ENCODE peak calls at places on chromosomes 7 and 10, in seven cellular contexts. W is mucosa of descending colon, X is suprapubic skin, Q is ovary, O is hepatocyte, Z is heart left ventricle, K is cardiac muscle cell. S is an unnamed sample. For H3K4me1, the result is how much of the 10 kb centered on the place peaks cover.

GRCh38 chr7:41584746-41585145 is 118.1 kb downstream of the INHBA start:
- DNase-seq in W (no peak), X (no peak), Q (no peak), O (no peak), Z (no peak), K (peak), S (no peak)

GRCh38 chr7:38951213-38951612 is 26.5 kb upstream of the POU6F2 start:
- DNase-seq in W (no peak), X (no peak), Q (no peak), O (no peak), Z (no peak), K (no peak), S (no peak)

GRCh38 chr10:91908358-91909177 is 718 bp downstream of the FGFBP3 start:
- DNase-seq in W (peak), X (peak), Q (peak), O (peak), Z (peak), K (peak), S (peak)

GRCh38 chr10:60905580-60905979 is 38.4 kb downstream of the RHOBTB1 start:
- DNase-seq in W (no peak), X (no peak), Q (no peak), O (no peak), Z (peak), K (peak), S (peak)

GRCh38 chr7:80740778-80741545 is 102.5 kb downstream of the CD36 start:
- DNase-seq in W (no peak), X (no peak), Q (no peak), O (no peak), Z (no peak), K (peak), S (no peak)

GRCh38 chr7:27850531-27850930 is 110.6 kb downstream of the TAX1BP1 start:
- DNase-seq in W (no peak), X (no peak), Q (no peak), O (no peak), Z (no peak), K (no peak), S (no peak)

GRCh38 chr10:91551856-91552255 is 81.0 kb downstream of the PPP1R3C start:
- DNase-seq in W (peak), X (no peak), Q (peak), O (peak), Z (peak), K (peak), S (peak)

GRCh38 chr7:96440328-96440727 is 118.4 kb upstream of the SLC25A13 start:
- DNase-seq in W (no peak), X (no peak), Q (no peak), O (no peak), Z (no peak), K (no peak), S (no peak)

GRCh38 chr7:79386688-79387422 is 66.6 kb downstream of the MAGI2 start:
- DNase-seq in W (no peak), X (no peak), Q (no peak), O (no peak), Z (no peak), K (peak), S (no peak)

GRCh38 chr10:49325131-49325915 is 26.4 kb downstream of the C10orf71 start:
- DNase-seq in W (no peak), X (no peak), Q (no peak), O (no peak), Z (no peak), K (no peak), S (no peak)

GRCh38 chr10:95517536-95518454 is 43.4 kb downstream of the SORBS1 start:
- DNase-seq in W (peak), X (no peak), Q (no peak), O (peak), Z (no peak), K (peak), S (no peak)

GRCh38 chr10:88995156-88995876 is 4.7 kb downstream of the FAS start:
- DNase-seq in W (no peak), X (no peak), Q (no peak), O (no peak), Z (no peak), K (no peak), S (no peak)

GRCh38 chr7:4836206-4836661 is 25.6 kb downstream of the PAPOLB start:
- DNase-seq in W (no peak), X (no peak), Q (no peak), O (no peak), Z (no peak), K (no peak), S (no peak)

GRCh38 chr10:24858244-24858907 is 94.0 kb downstream of the PRTFDC1 start:
- DNase-seq in W (no peak), X (no peak), Q (no peak), O (no peak), Z (peak), K (peak), S (no peak)

GRCh38 chr10:132828681-132829080 is 42.7 kb upstream of the NKX6-2 start:
- DNase-seq in W (no peak), X (no peak), Q (no peak), O (no peak), Z (no peak), K (no peak), S (no peak)

GRCh38 chr10:101066890-101067355 is 5.1 kb downstream of the KAZALD1 start:
- DNase-seq in W (no peak), X (no peak), Q (peak), O (peak), Z (peak), K (no peak), S (no peak)

GRCh38 chr10:102422586-102423129 is 2.0 kb downstream of the FBXL15 start:
- DNase-seq in W (peak), X (no peak), Q (peak), O (peak), Z (peak), K (peak), S (peak)

GRCh38 chr10:63094405-63094804 is 38.7 kb upstream of the NRBF2 start:
- DNase-seq in W (no peak), X (no peak), Q (no peak), O (no peak), Z (no peak), K (no peak), S (no peak)

GRCh38 chr10:11871470-11871869 is 48.3 kb downstream of the PROSER2 start:
- DNase-seq in W (no peak), X (no peak), Q (no peak), O (peak), Z (no peak), K (peak), S (no peak)

GRCh38 chr10:128042131-128042610 is 84.1 kb downstream of the MKI67 start:
- DNase-seq in W (no peak), X (no peak), Q (no peak), O (no peak), Z (peak), K (no peak), S (no peak)

GRCh38 chr10:18474111-18474455 is 177.3 kb downstream of the NSUN6 start:
- DNase-seq in W (no peak), X (peak), Q (no peak), O (no peak), Z (no peak), K (no peak), S (no peak)

GRCh38 chr7:50560865-50561351 is 4.3 kb downstream of the DDC start:
- DNase-seq in W (no peak), X (no peak), Q (peak), O (peak), Z (no peak), K (no peak), S (peak)

GRCh38 chr10:12484945-12485805 is 135.8 kb downstream of the CAMK1D start:
- DNase-seq in W (peak), X (no peak), Q (no peak), O (no peak), Z (peak), K (peak), S (no peak)

GRCh38 chr7:105691029-105691691 is 109.9 kb upstream of the EFCAB10 start:
- DNase-seq in W (peak), X (no peak), Q (no peak), O (no peak), Z (no peak), K (peak), S (no peak)

GRCh38 chr7:70775570-70776156 is 356.3 kb upstream of the GALNT17 start:
- DNase-seq in W (no peak), X (no peak), Q (no peak), O (no peak), Z (no peak), K (peak), S (no peak)

GRCh38 chr10:110016037-110016436 is 8.3 kb downstream of the ADD3 start:
- DNase-seq in W (no peak), X (no peak), Q (no peak), O (peak), Z (no peak), K (no peak), S (no peak)

GRCh38 chr7:104627516-104627915 is 299.1 kb downstream of the LHFPL3 start:
- DNase-seq in W (peak), X (no peak), Q (no peak), O (peak), Z (no peak), K (peak), S (no peak)

GRCh38 chr7:76428868-76429805 is 4.4 kb downstream of the ZP3 start:
- DNase-seq in W (no peak), X (peak), Q (no peak), O (no peak), Z (no peak), K (peak), S (no peak)

GRCh38 chr10:83701799-83702198 is 437.5 kb upstream of the GHITM start:
- DNase-seq in W (no peak), X (no peak), Q (no peak), O (no peak), Z (no peak), K (no peak), S (no peak)

GRCh38 chr7:7100432-7100849 is 81.9 kb upstream of the C1GALT1 start:
- DNase-seq in W (no peak), X (no peak), Q (no peak), O (peak), Z (no peak), K (peak), S (no peak)

GRCh38 chr10:90136731-90137316 is 435.4 kb downstream of the KIF20B start:
- DNase-seq in W (peak), X (no peak), Q (no peak), O (no peak), Z (no peak), K (peak), S (no peak)

GRCh38 chr10:110206988-110207804 is at the start of gene MXI1:
- DNase-seq in W (peak), X (peak), Q (peak), O (peak), Z (peak), K (peak), S (peak)

GRCh38 chr10:25849971-25850370 is 84.1 kb upstream of the MYO3A start:
- DNase-seq in W (no peak), X (no peak), Q (no peak), O (peak), Z (no peak), K (peak), S (no peak)

GRCh38 chr10:50397312-50398140 is 146.2 kb upstream of the ASAH2 start:
- DNase-seq in W (no peak), X (no peak), Q (no peak), O (no peak), Z (no peak), K (peak), S (no peak)
- H3K4me1 ChIP-seq in W (under half), X (under half), Q (under half), O (under half), Z (under half), K (under half), S (under half)

GRCh38 chr10:3263747-3264146 is 91.2 kb upstream of the PITRM1 start:
- DNase-seq in W (no peak), X (no peak), Q (no peak), O (no peak), Z (no peak), K (no peak), S (no peak)
- TF ChIP-seq CTCF in W (no peak), X (no peak), Q (no peak), O (no peak), Z (no peak), K (no peak), S (no peak)

DNA sequence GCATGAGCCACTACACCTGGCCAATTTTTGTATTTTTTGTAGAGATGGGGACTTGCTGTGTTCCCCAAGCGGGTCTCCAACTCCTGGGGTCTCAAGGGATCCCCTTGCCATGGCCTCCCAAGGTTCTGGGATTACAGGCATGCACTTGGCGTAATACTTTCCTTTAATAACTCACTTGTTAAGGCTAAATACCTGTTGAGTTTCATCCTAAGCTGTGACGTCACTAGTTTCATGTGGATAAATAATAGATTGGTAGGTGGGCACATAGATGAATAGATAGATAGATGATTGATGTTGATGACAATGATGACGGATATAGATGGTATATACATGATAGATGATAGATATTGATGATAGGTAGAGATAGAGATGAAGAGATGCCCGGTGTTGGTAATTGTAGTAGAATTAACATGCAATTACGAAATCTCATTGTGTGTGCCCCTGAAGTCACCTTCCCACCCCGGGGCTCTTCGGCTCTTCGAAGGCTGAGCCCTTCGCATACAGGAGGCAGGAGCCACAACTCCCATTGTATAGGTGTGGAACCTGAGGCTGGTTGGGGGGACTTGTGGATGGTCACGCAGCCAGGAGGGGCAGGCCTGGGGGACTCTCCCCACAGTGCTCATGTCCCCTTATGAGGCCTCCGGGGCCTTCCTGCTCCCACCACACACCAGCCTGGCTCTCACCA is 2.6 kb downstream of the GRIFIN start:
- DNase-seq in W (no peak), X (no peak), Q (no peak), O (no peak), Z (no peak), K (no peak), S (no peak)
- H3K4me1 ChIP-seq in W (under half), X (under half), Q (under half), O (under half), Z (under half), K (under half), S (under half)

GRCh38 chr10:54131833-54132232 is 669.2 kb downstream of the PCDH15 start:
- DNase-seq in W (no peak), X (no peak), Q (no peak), O (no peak), Z (no peak), K (no peak), S (no peak)

GRCh38 chr10:54130394-54130793 is 670.6 kb downstream of the PCDH15 start:
- DNase-seq in W (no peak), X (no peak), Q (no peak), O (no peak), Z (no peak), K (no peak), S (no peak)

GRCh38 chr10:54137396-54137795 is 663.6 kb downstream of the PCDH15 start:
- DNase-seq in W (no peak), X (no peak), Q (no peak), O (no peak), Z (no peak), K (no peak), S (no peak)

DNA sequence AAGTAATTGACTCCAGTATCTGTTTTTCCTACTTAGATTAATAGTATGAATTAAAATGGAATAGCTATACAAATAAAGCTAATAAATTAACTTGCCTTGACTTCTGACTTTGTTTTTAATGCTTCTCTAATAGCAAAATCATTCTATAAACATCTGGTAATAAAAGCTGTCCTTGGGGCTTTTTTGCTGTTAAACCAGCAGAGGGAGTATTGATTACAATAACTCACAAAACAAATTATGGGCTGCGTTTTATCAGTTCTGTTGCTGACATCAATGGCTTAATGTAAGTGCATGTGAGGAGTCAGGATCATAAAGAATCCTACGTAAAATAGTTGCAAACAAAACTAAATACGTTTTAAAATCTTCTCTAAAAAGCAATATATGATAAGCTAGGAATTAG is 667.8 kb downstream of the PCDH15 start:
- DNase-seq in W (no peak), X (no peak), Q (no peak), O (peak), Z (no peak), K (no peak), S (no peak)
- TF ChIP-seq CTCF in W (no peak), X (no peak), Q (no peak), O (peak), Z (no peak), K (no peak), S (no peak)

GRCh38 chr10:74032900-74033655 is 35.2 kb downstream of the VCL start:
- DNase-seq in W (no peak), X (no peak), Q (no peak), O (no peak), Z (no peak), K (no peak), S (no peak)
- H3K4me1 ChIP-seq in W (under half), X (under half), Q (under half), O (under half), Z (half or more), K (under half), S (under half)

DNA sequence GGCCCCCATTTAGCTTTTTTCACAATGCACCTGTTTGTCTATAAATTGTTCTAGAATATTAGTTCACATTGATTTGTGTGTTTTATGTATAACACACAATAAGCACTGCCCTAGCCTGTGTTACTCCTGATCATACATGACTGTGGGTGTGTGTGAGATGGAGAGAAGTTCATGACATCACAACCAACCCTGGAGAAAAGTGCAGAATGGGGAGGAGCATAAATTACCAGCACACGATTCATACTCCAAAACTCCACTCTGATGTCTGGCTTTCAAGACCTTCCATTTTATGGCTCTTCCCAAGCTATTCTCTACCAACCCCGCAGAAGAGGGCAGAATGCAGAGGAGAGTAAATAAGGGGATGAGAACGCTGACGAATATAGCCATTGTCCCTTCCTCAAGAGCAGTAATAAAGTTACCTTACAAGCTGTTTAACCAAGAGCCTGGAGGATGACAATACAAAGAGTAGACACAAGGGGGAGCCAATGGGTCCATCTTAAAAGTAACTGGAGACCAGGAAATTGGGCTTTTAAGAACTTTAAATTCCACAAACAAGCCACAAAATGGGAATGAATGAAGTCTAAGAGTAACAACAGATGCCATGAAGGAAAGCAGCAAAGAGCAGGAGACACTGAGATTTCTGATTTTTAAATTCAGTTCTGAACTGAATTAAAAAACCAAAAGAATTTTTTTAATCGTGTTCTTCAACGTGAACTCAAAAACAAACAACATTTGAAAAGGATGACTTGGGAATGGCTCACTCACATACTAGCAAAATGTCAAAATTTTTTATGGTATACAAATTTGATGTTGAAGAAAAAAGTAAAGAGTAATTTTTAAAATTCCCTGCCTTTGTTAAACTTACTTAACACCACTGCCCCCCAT is 159.6 kb downstream of the PARD3 start:
- DNase-seq in W (peak), X (no peak), Q (no peak), O (peak), Z (no peak), K (peak), S (peak)
- TF ChIP-seq CTCF in W (peak), X (peak), Q (peak), O (peak), Z (peak), K (peak), S (peak)

S was measured in adrenal gland.